ENCODE peak calls at places on chromosomes 3 and 15, in nine cellular contexts. A is endothelial cell; L is H7; T is activated CD4-positive, alpha-beta T cell treated with anti-CD3 and anti-CD28 coated beads for 36 hours; P is ACHN; M is mucosa of gallbladder; R is iris pigment epithelial cell; U is stimulated activated CD8-positive, alpha-beta memory T cell treated with anti-CD3 and anti-CD28 coated beads, Interleukin-2, amount 100 ng/mL, for 48 hours; I is ecto neural progenitor cell. Y is an unnamed sample.

GRCh38 chr3:126542340-126543241 is 16.1 kb downstream of the C3orf22 start:
- DNase-seq in A (peak), L (peak), T (no peak), P (no peak), M (no peak), R (no peak), U (no peak), I (peak), Y (no peak)

GRCh38 chr3:148727242-148727641 is 29.5 kb downstream of the AGTR1 start:
- DNase-seq in A (peak), L (peak), T (peak), P (peak), M (no peak), R (peak), U (no peak), I (peak), Y (peak)

GRCh38 chr3:32245200-32245599 is 6.7 kb downstream of the CMTM8 start:
- DNase-seq in A (no peak), L (no peak), T (no peak), P (no peak), M (no peak), R (no peak), U (no peak), I (peak), Y (no peak)

GRCh38 chr3:16587047-16587702 is 18.0 kb downstream of the DAZL start:
- DNase-seq in A (no peak), L (no peak), T (no peak), P (no peak), M (no peak), R (no peak), U (no peak), I (no peak), Y (no peak)

GRCh38 chr3:98726084-98726483 is 37.1 kb upstream of the ST3GAL6 start:
- DNase-seq in A (no peak), L (no peak), T (no peak), P (no peak), M (no peak), R (peak), U (no peak), I (no peak), Y (no peak)

GRCh38 chr3:112811150-112811884 is 35.3 kb downstream of the CD200R1L start:
- DNase-seq in A (no peak), L (no peak), T (no peak), P (no peak), M (peak), R (peak), U (no peak), I (no peak), Y (no peak)

GRCh38 chr15:89430530-89431341 is 65.6 kb downstream of the RHCG start:
- DNase-seq in A (peak), L (peak), T (peak), P (peak), M (peak), R (peak), U (peak), I (peak), Y (peak)

GRCh38 chr3:23263796-23264195 is 60.7 kb downstream of the UBE2E2 start:
- DNase-seq in A (no peak), L (no peak), T (no peak), P (no peak), M (no peak), R (peak), U (no peak), I (no peak), Y (no peak)

GRCh38 chr15:81308260-81308659 is 15.7 kb downstream of the STARD5 start:
- DNase-seq in A (no peak), L (no peak), T (no peak), P (no peak), M (no peak), R (no peak), U (no peak), I (no peak), Y (no peak)

GRCh38 chr3:31892500-31892899 is 88.6 kb downstream of the OSBPL10 start:
- DNase-seq in A (no peak), L (no peak), T (no peak), P (no peak), M (no peak), R (no peak), U (no peak), I (no peak), Y (no peak)

GRCh38 chr3:192915306-192915705 is 2.4 kb downstream of the MB21D2 start:
- DNase-seq in A (peak), L (peak), T (no peak), P (peak), M (no peak), R (peak), U (no peak), I (no peak), Y (peak)

GRCh38 chr3:46668116-46668515 is 25.4 kb downstream of the ALS2CL start:
- DNase-seq in A (no peak), L (peak), T (no peak), P (no peak), M (no peak), R (no peak), U (no peak), I (no peak), Y (peak)

GRCh38 chr3:121624147-121624852 is 31.1 kb downstream of the FBXO40 start:
- DNase-seq in A (no peak), L (no peak), T (no peak), P (no peak), M (no peak), R (no peak), U (no peak), I (no peak), Y (peak)

GRCh38 chr15:76185716-76186115 is 125.6 kb downstream of the ETFA start:
- DNase-seq in A (peak), L (peak), T (peak), P (peak), M (no peak), R (peak), U (no peak), I (no peak), Y (peak)

GRCh38 chr3:54791552-54792156 is 136.2 kb downstream of the LRTM1 start:
- DNase-seq in A (no peak), L (no peak), T (no peak), P (no peak), M (no peak), R (no peak), U (no peak), I (no peak), Y (peak)

GRCh38 chr3:39143051-39143885 is 10.1 kb downstream of the CSRNP1 start:
- DNase-seq in A (no peak), L (no peak), T (no peak), P (no peak), M (no peak), R (no peak), U (no peak), I (no peak), Y (no peak)

GRCh38 chr3:15796771-15797599 is 794 bp downstream of the ANKRD28 start:
- DNase-seq in A (no peak), L (no peak), T (no peak), P (peak), M (no peak), R (peak), U (no peak), I (peak), Y (peak)

GRCh38 chr15:77673801-77674317 is 41.1 kb upstream of the LINGO1 start:
- DNase-seq in A (no peak), L (no peak), T (no peak), P (no peak), M (no peak), R (no peak), U (no peak), I (no peak), Y (no peak)

GRCh38 chr3:177290633-177291032 is 93.4 kb upstream of the TBL1XR1 start:
- DNase-seq in A (no peak), L (no peak), T (no peak), P (no peak), M (no peak), R (no peak), U (no peak), I (no peak), Y (peak)

GRCh38 chr3:74119221-74119620 is 494.5 kb upstream of the PDZRN3 start:
- DNase-seq in A (no peak), L (no peak), T (no peak), P (no peak), M (no peak), R (peak), U (no peak), I (no peak), Y (peak)

GRCh38 chr3:66413151-66413751 is 87.6 kb downstream of the LRIG1 start:
- DNase-seq in A (no peak), L (no peak), T (peak), P (no peak), M (no peak), R (peak), U (no peak), I (no peak), Y (no peak)

GRCh38 chr15:42457445-42458442 is 33.2 kb downstream of the ZNF106 start:
- DNase-seq in A (peak), L (peak), T (no peak), P (no peak), M (peak), R (peak), U (no peak), I (peak), Y (no peak)

GRCh38 chr3:108127301-108127988 is 36.6 kb upstream of the CD47 start:
- DNase-seq in A (peak), L (no peak), T (peak), P (no peak), M (no peak), R (no peak), U (peak), I (no peak), Y (peak)

GRCh38 chr3:73069775-73070444 is 8.5 kb downstream of the EBLN2 start:
- DNase-seq in A (no peak), L (no peak), T (no peak), P (no peak), M (no peak), R (no peak), U (no peak), I (no peak), Y (no peak)

GRCh38 chr3:18215639-18216038 is 209.5 kb downstream of the SATB1 start:
- DNase-seq in A (no peak), L (no peak), T (no peak), P (no peak), M (no peak), R (no peak), U (no peak), I (no peak), Y (no peak)

GRCh38 chr3:157632081-157632480 is 128.9 kb upstream of the VEPH1 start:
- DNase-seq in A (no peak), L (no peak), T (no peak), P (no peak), M (no peak), R (no peak), U (no peak), I (no peak), Y (peak)

GRCh38 chr3:13016083-13016725 is 57.0 kb downstream of the IQSEC1 start:
- DNase-seq in A (no peak), L (no peak), T (peak), P (no peak), M (no peak), R (no peak), U (peak), I (no peak), Y (peak)

GRCh38 chr15:40930430-40931299 is 1.5 kb downstream of the DLL4 start:
- DNase-seq in A (peak), L (peak), T (peak), P (no peak), M (no peak), R (peak), U (peak), I (peak), Y (peak)

GRCh38 chr3:10387881-10388621 is 67.1 kb upstream of the SEC13 start:
- DNase-seq in A (no peak), L (no peak), T (no peak), P (no peak), M (no peak), R (no peak), U (no peak), I (no peak), Y (no peak)

GRCh38 chr3:172125963-172126403 is 86.6 kb downstream of the FNDC3B start:
- DNase-seq in A (no peak), L (no peak), T (peak), P (no peak), M (peak), R (peak), U (no peak), I (no peak), Y (peak)

GRCh38 chr15:35120173-35120572 is 35.1 kb upstream of the NANOGP8 start:
- DNase-seq in A (no peak), L (no peak), T (no peak), P (no peak), M (no peak), R (no peak), U (no peak), I (no peak), Y (no peak)

GRCh38 chr15:61943992-61944391 is 116.3 kb downstream of the VPS13C start:
- DNase-seq in A (no peak), L (no peak), T (no peak), P (no peak), M (no peak), R (no peak), U (no peak), I (no peak), Y (no peak)